ENCODE peak calls at places on chromosome 5, in nine cellular contexts. Q is NCI-H1417; V is HTR-8/SVneo; L is Ammon's horn; I is T-helper 9 cell; A is stimulated activated CD8-positive, alpha-beta memory T cell treated with anti-CD3 and anti-CD28 coated beads, Interleukin-15, amount 100 ng/mL, for 4 hours; U is iPS DF 19.7; P is right atrium auricular region; B is CD4-positive, alpha-beta memory T cell. K is an unnamed sample.

GRCh38 chr5:102622244-102622643 is 123.4 kb upstream of the SLCO6A1 start:
- DNase-seq in V (no peak), L (no peak), B (no peak), Q (no peak), U (no peak), I (no peak), P (no peak), A (no peak), K (no peak)

GRCh38 chr5:88826959-88827585 is 55.9 kb downstream of the MEF2C start:
- DNase-seq in L (peak; percentile 83), P (no peak), B (no peak), A (no peak), Q (no peak), I (no peak), V (no peak), U (no peak), K (peak; percentile 84)

GRCh38 chr5:151359391-151359790 is 12.0 kb upstream of the SLC36A2 start:
- DNase-seq in I (no peak), L (no peak), P (no peak), Q (no peak), V (no peak), A (no peak), B (no peak), U (no peak), K (no peak)

GRCh38 chr5:37722236-37723146 is 117.3 kb downstream of the GDNF start:
- DNase-seq in A (no peak), L (no peak), P (no peak), B (no peak), V (peak; percentile 62), Q (no peak), U (no peak), I (no peak), K (peak; percentile 90)

GRCh38 chr5:125274938-125275759 is 528.7 kb upstream of the ZNF608 start:
- DNase-seq in P (no peak), L (no peak), A (no peak), V (no peak), U (no peak), I (no peak), B (no peak), Q (peak; percentile 58), K (peak; percentile 27)

GRCh38 chr5:94522099-94522498 is 96.3 kb downstream of the KIAA0825 start:
- DNase-seq in Q (no peak), B (no peak), L (no peak), A (no peak), P (no peak), I (no peak), U (no peak), V (no peak), K (peak; percentile 6)

GRCh38 chr5:157290156-157290980 is 24.4 kb downstream of the CYFIP2 start:
- DNase-seq in B (no peak), I (no peak), Q (no peak), A (no peak), P (peak; percentile 42), L (no peak), V (peak; percentile 43), U (no peak), K (peak; percentile 65)

GRCh38 chr5:172285226-172286143 is 1.9 kb upstream of the UBTD2 start:
- DNase-seq in U (no peak), I (no peak), P (no peak), Q (no peak), A (no peak), V (no peak), B (no peak), L (no peak), K (no peak)

GRCh38 chr5:148539851-148540250 is 114.5 kb downstream of the HTR4 start:
- DNase-seq in V (no peak), U (no peak), B (no peak), A (no peak), I (no peak), Q (no peak), L (no peak), P (no peak), K (no peak)

GRCh38 chr5:123088031-123088805 is 823 bp upstream of the PRDM6 start:
- DNase-seq in V (no peak), B (no peak), A (no peak), P (no peak), U (no peak), Q (no peak), L (no peak), I (no peak), K (no peak)

GRCh38 chr5:124652892-124653441 is 93.5 kb downstream of the ZNF608 start:
- DNase-seq in L (no peak), Q (no peak), U (no peak), P (no peak), A (no peak), V (no peak), I (no peak), B (no peak), K (no peak)

GRCh38 chr5:56516936-56517521 is 283.9 kb upstream of the ANKRD55 start:
- DNase-seq in A (no peak), V (no peak), U (no peak), I (no peak), Q (no peak), B (peak; percentile 30), P (no peak), L (peak; percentile 62), K (peak; percentile 17)

GRCh38 chr5:72379936-72380335 is 59.8 kb downstream of the PTCD2 start:
- DNase-seq in U (no peak), L (no peak), I (no peak), P (no peak), A (no peak), B (no peak), V (no peak), Q (no peak), K (peak; percentile 34)

GRCh38 chr5:170166101-170166500 is 60.4 kb downstream of the FOXI1 start:
- DNase-seq in U (no peak), A (no peak), L (no peak), I (no peak), Q (no peak), V (no peak), P (no peak), B (no peak), K (no peak)

GRCh38 chr5:83434929-83435328 is 36.6 kb upstream of the VCAN start:
- DNase-seq in B (no peak), A (no peak), I (no peak), P (no peak), V (no peak), U (no peak), L (no peak), Q (no peak), K (no peak)

GRCh38 chr5:55480781-55481180 is 54.0 kb downstream of the PLPP1 start:
- DNase-seq in V (no peak), B (no peak), L (no peak), Q (no peak), I (no peak), P (no peak), U (no peak), A (no peak), K (peak; percentile 26)

GRCh38 chr5:106451998-106452397 is 1218.7 kb downstream of the EFNA5 start:
- DNase-seq in Q (no peak), I (no peak), P (no peak), B (no peak), V (no peak), L (no peak), A (no peak), U (no peak), K (no peak)

GRCh38 chr5:34894716-34895115 is 20.6 kb downstream of the RAD1 start:
- DNase-seq in B (no peak), V (no peak), A (no peak), L (no peak), I (no peak), U (no peak), P (no peak), Q (no peak), K (no peak)

GRCh38 chr5:34685485-34686197 is 29.5 kb downstream of the RAI14 start:
- DNase-seq in Q (no peak), V (no peak), I (no peak), A (no peak), P (no peak), U (no peak), L (no peak), B (no peak), K (peak; percentile 59)

GRCh38 chr5:175572922-175573321 is 84.9 kb upstream of the HRH2 start:
- DNase-seq in P (no peak), L (peak; percentile 28), B (no peak), A (no peak), U (no peak), Q (no peak), V (no peak), I (no peak), K (peak; percentile 55)

GRCh38 chr5:57435701-57436134 is 46.9 kb downstream of the ACTBL2 start:
- DNase-seq in I (no peak), B (no peak), A (no peak), Q (no peak), U (no peak), L (no peak), V (peak; percentile 41), P (no peak), K (peak; percentile 99)

GRCh38 chr5:146877783-146878470 is 630 bp downstream of the PPP2R2B start:
- DNase-seq in B (peak; percentile 27), P (no peak), Q (peak; percentile 39), A (no peak), U (no peak), V (peak; percentile 26), L (peak; percentile 58), I (peak; percentile 8), K (no peak)

GRCh38 chr5:137753227-137753985 is 757 bp downstream of the HNRNPA0 start:
- DNase-seq in B (peak; percentile 38), V (no peak), I (peak; percentile 42), U (no peak), P (peak; percentile 72), A (no peak), L (peak; percentile 51), Q (peak; percentile 26), K (no peak)

GRCh38 chr5:54171645-54172384 is 138.6 kb downstream of the ARL15 start:
- DNase-seq in V (no peak), B (no peak), P (no peak), U (no peak), I (no peak), A (no peak), L (no peak), Q (no peak), K (peak; percentile 50)

GRCh38 chr5:947626-948471 is 55.2 kb downstream of the TRIP13 start:
- DNase-seq in U (no peak), I (no peak), Q (no peak), P (no peak), B (no peak), V (no peak), L (no peak), A (no peak), K (no peak)

GRCh38 chr5:88116396-88116795 is 152.2 kb downstream of the TMEM161B start:
- DNase-seq in I (no peak), U (no peak), A (no peak), P (no peak), B (no peak), Q (no peak), V (no peak), L (no peak), K (no peak)

GRCh38 chr5:103362211-103362610 is 103.6 kb downstream of the MACIR start:
- DNase-seq in I (no peak), B (no peak), U (no peak), L (no peak), P (no peak), Q (no peak), A (no peak), V (no peak), K (no peak)

K was measured in brain microvascular endothelial cell.